ENCODE peak calls at places on chromosomes 3 and 15, in ten cellular contexts. W, B, T, X, R, O, J, Q, V and L are unnamed samples.

GRCh38 chr15:87672309-87672897 is 584.1 kb downstream of the NTRK3 start:
- DNase-seq in W (no peak), T (peak), Q (no peak), J (peak), R (no peak), V (no peak), X (peak), O (peak), B (no peak), L (no peak)

GRCh38 chr3:45275006-45275704 is 49.1 kb upstream of the TMEM158 start:
- DNase-seq in Q (no peak), O (no peak), V (no peak), T (no peak), R (peak), W (no peak), X (no peak), B (no peak), J (no peak), L (no peak)

GRCh38 chr15:50876260-50876988 is 32.1 kb upstream of the AP4E1 start:
- DNase-seq in J (no peak), Q (no peak), B (no peak), O (no peak), W (no peak), X (no peak), V (no peak), R (no peak), T (no peak), L (no peak)

GRCh38 chr3:144162042-144162441 is 190.4 kb downstream of the DIPK2A start:
- DNase-seq in V (no peak), J (peak), W (no peak), X (no peak), O (no peak), B (no peak), T (no peak), Q (no peak), R (peak), L (peak)

GRCh38 chr15:101545548-101546505 is 56.3 kb upstream of the PCSK6 start:
- DNase-seq in V (no peak), T (no peak), O (no peak), Q (no peak), X (no peak), B (no peak), J (no peak), R (no peak), W (no peak), L (no peak)

GRCh38 chr3:48369685-48370329 is 2.2 kb upstream of the FBXW12 start:
- DNase-seq in W (no peak), X (peak), B (no peak), Q (no peak), O (no peak), V (no peak), T (no peak), R (no peak), J (no peak), L (no peak)

GRCh38 chr3:32239638-32240550 is 1.4 kb downstream of the CMTM8 start:
- DNase-seq in B (no peak), V (peak), R (peak), O (peak), J (peak), W (peak), T (peak), X (peak), Q (peak), L (no peak)

GRCh38 chr3:58625196-58625595 is 41.4 kb downstream of the FAM3D start:
- DNase-seq in W (no peak), R (no peak), V (no peak), B (no peak), Q (no peak), J (no peak), O (no peak), X (no peak), T (no peak), L (no peak)

GRCh38 chr3:58321791-58322190 is 10.9 kb upstream of the PXK start:
- DNase-seq in W (no peak), O (no peak), J (no peak), X (no peak), Q (no peak), T (no peak), R (no peak), B (no peak), V (no peak), L (no peak)

GRCh38 chr3:100875239-100875638 is 118.0 kb downstream of the ABI3BP start:
- DNase-seq in Q (no peak), B (peak), O (no peak), T (no peak), V (no peak), R (peak), J (peak), W (no peak), X (peak), L (peak)

GRCh38 chr3:14617508-14618023 is 34.0 kb upstream of the CCDC174 start:
- DNase-seq in O (no peak), T (no peak), J (no peak), R (no peak), V (no peak), W (no peak), B (no peak), Q (no peak), X (no peak), L (no peak)

GRCh38 chr15:32715276-32715675 is 2.5 kb upstream of the GREM1 start:
- DNase-seq in R (no peak), O (no peak), J (no peak), W (no peak), Q (no peak), B (no peak), X (no peak), V (no peak), T (no peak), L (no peak)

GRCh38 chr15:55253580-55253979 is 36.0 kb downstream of the RAB27A start:
- DNase-seq in Q (no peak), O (no peak), R (no peak), W (no peak), T (no peak), V (no peak), B (no peak), X (no peak), J (no peak), L (no peak)

GRCh38 chr15:92810418-92811138 is 89.5 kb upstream of the CHD2 start:
- DNase-seq in V (peak), B (peak), X (peak), T (no peak), Q (peak), R (peak), J (no peak), W (no peak), O (peak), L (peak)